ENCODE peak calls at places on chromosome 2, in ten cellular contexts. B is transverse colon, L is right lobe of liver, K is stomach, R is neural progenitor cell, G is OCI-LY7, F is pancreas, D is aorta, O is HCT116, P is thoracic aorta. T is an unnamed sample.

GRCh38 chr2:69243652-69244051 is 143.4 kb downstream of the GFPT1 start:
- DNase-seq in B (no peak), L (no peak), K (no peak), R (no peak), G (no peak), F (no peak), D (no peak), O (no peak), P (no peak), T (no peak)

GRCh38 chr2:45394216-45394615 is 216.9 kb downstream of the SRBD1 start:
- DNase-seq in B (no peak), L (no peak), K (no peak), R (no peak), G (no peak), F (no peak), D (no peak), O (no peak), P (no peak), T (no peak)

GRCh38 chr2:37364351-37364750 is 19.9 kb downstream of the QPCT start:
- DNase-seq in B (no peak), L (no peak), K (no peak), R (no peak), G (no peak), F (no peak), D (no peak), O (no peak), P (no peak), T (no peak)

GRCh38 chr2:174522553-174522952 is 35.7 kb upstream of the GPR155 start:
- DNase-seq in B (no peak), L (no peak), K (no peak), R (no peak), G (peak; percentile 14), F (no peak), D (no peak), O (no peak), P (no peak), T (peak; percentile 15)

GRCh38 chr2:8258406-8258805 is 423.4 kb upstream of the ID2 start:
- DNase-seq in B (no peak), L (no peak), K (no peak), R (no peak), G (no peak), F (no peak), D (no peak), O (no peak), P (no peak), T (no peak)

GRCh38 chr2:136356111-136357033 is 238.4 kb upstream of the CXCR4 start:
- DNase-seq in B (no peak), L (no peak), K (no peak), R (no peak), G (no peak), F (no peak), D (no peak), O (no peak), P (no peak), T (no peak)

GRCh38 chr2:109722026-109722425 is 72.1 kb upstream of the RGPD5 start:
- DNase-seq in B (no peak), L (peak; percentile 72), K (peak; percentile 74), R (no peak), G (no peak), F (peak; percentile 43), D (no peak), O (no peak), P (no peak), T (no peak)

GRCh38 chr2:143300531-143300930 is 171.3 kb downstream of the ARHGAP15 start:
- DNase-seq in B (no peak), L (no peak), K (no peak), R (no peak), G (no peak), F (no peak), D (no peak), O (no peak), P (no peak), T (no peak)

GRCh38 chr2:212364106-212364505 is 174.5 kb downstream of the ERBB4 start:
- DNase-seq in B (no peak), L (no peak), K (no peak), R (peak; percentile 25), G (no peak), F (no peak), D (no peak), O (no peak), P (no peak), T (no peak)

GRCh38 chr2:72112421-72112820 is 35.2 kb downstream of the CYP26B1 start:
- DNase-seq in B (no peak), L (no peak), K (no peak), R (no peak), G (no peak), F (no peak), D (no peak), O (no peak), P (no peak), T (no peak)

GRCh38 chr2:240624950-240625621 is at the start of gene GPR35:
- DNase-seq in B (peak; percentile 58), L (peak; percentile 47), K (peak; percentile 47), R (no peak), G (no peak), F (no peak), D (peak; percentile 80), O (no peak), P (no peak), T (peak; percentile 46)

GRCh38 chr2:66596229-66596628 is 161.3 kb downstream of the MEIS1 start:
- DNase-seq in B (no peak), L (no peak), K (no peak), R (peak; percentile 11), G (no peak), F (no peak), D (no peak), O (no peak), P (no peak), T (no peak)

GRCh38 chr2:10161961-10162441 is 39.5 kb downstream of the RRM2 start:
- DNase-seq in B (peak; percentile 30), L (no peak), K (no peak), R (no peak), G (no peak), F (no peak), D (no peak), O (no peak), P (no peak), T (peak; percentile 72)

GRCh38 chr2:240648155-240648649 is 22.9 kb downstream of the GPR35 start:
- DNase-seq in B (no peak), L (no peak), K (no peak), R (no peak), G (no peak), F (no peak), D (no peak), O (no peak), P (no peak), T (no peak)

DNA sequence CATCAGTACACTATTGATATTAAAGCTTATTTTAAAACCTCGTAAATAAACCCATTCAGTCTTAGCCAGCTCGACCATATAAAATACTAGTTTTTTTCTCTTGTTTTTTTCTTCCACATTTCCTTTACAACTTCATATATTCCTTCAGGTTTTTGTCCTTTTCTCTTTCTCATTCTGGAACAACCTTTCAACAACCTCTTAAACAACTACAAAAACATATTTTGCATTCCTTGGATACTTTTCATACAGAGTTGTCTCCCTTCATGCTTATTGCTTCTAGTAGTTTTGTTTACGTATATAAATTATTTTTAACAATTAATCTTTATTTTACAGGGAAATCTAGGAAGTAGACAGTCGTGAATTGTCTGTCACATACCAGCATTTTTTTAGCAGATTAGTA is 41.2 kb downstream of the COMMD1 start:
- DNase-seq in B (no peak), L (no peak), K (no peak), R (no peak), G (no peak), F (no peak), D (no peak), O (no peak), P (no peak), T (no peak)
- H3K4me3 ChIP-seq in B (no peak overlapping the region), L (no peak overlapping the region), K (no peak overlapping the region), R (no peak overlapping the region), G (no peak overlapping the region), F (no peak overlapping the region), D (no peak overlapping the region), O (no peak overlapping the region), P (no peak overlapping the region), T (no peak overlapping the region)

DNA sequence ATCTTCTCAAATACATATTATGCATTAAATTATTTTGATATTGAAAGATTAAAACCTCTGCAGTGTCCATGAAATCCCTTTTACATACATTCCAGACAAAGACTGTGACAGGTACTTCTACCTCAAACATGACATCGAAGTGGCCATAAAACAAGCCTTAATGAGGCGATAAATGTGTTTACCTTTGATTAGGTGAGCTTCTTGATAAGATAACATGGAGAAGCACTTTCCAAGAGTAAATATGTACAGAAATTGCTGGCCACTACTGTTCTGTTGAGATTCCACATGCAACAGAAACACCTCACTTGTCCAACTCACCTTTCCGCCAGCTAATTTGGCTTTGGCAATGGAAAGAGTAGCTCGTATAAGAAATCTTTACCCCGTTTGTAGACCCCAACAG is 55.2 kb downstream of the ZEB2 start:
- DNase-seq in B (no peak), L (no peak), K (no peak), R (no peak), G (no peak), F (no peak), D (no peak), O (no peak), P (no peak), T (peak; percentile 26)
- H3K27ac ChIP-seq in B (no peak overlapping the region), L (no peak overlapping the region), K (no peak overlapping the region), R (no peak overlapping the region), G (no peak overlapping the region), F (no peak overlapping the region), D (no peak overlapping the region), O (no peak overlapping the region), P (no peak overlapping the region), T (no peak overlapping the region)

GRCh38 chr2:101720732-101721131 is 23.2 kb downstream of the MAP4K4 start:
- DNase-seq in B (no peak), L (no peak), K (no peak), R (no peak), G (no peak), F (no peak), D (no peak), O (no peak), P (no peak), T (no peak)
- H3K4me1 ChIP-seq in B (no peaks in the 10 kb centered on the region), L (no peaks in the 10 kb centered on the region), K (peaks cover 20% of the 10 kb centered on the region), R (peaks cover 5% of the 10 kb centered on the region), G (peaks cover 92% of the 10 kb centered on the region), F (no peaks in the 10 kb centered on the region), D (peaks cover 7% of the 10 kb centered on the region), O (peaks cover 26% of the 10 kb centered on the region), P (peaks cover 41% of the 10 kb centered on the region), T (no peaks in the 10 kb centered on the region)

GRCh38 chr2:5696351-5696740 is 4.2 kb downstream of the SOX11 start:
- DNase-seq in B (no peak), L (no peak), K (no peak), R (peak; percentile 60), G (peak; percentile 86), F (no peak), D (no peak), O (no peak), P (no peak), T (no peak)

GRCh38 chr2:5698171-5698570 is 6.0 kb downstream of the SOX11 start:
- DNase-seq in B (no peak), L (no peak), K (no peak), R (no peak), G (peak; percentile 54), F (no peak), D (no peak), O (no peak), P (no peak), T (no peak)

GRCh38 chr2:5695641-5696350 is 3.6 kb downstream of the SOX11 start:
- DNase-seq in B (no peak), L (no peak), K (no peak), R (peak; percentile 65), G (peak; percentile 91), F (no peak), D (no peak), O (no peak), P (no peak), T (no peak)

GRCh38 chr2:5697554-5697953 is 5.4 kb downstream of the SOX11 start:
- DNase-seq in B (no peak), L (no peak), K (no peak), R (peak; percentile 35), G (peak; percentile 72), F (no peak), D (no peak), O (no peak), P (no peak), T (no peak)

GRCh38 chr2:5696741-5697521 is 4.7 kb downstream of the SOX11 start:
- DNase-seq in B (no peak), L (no peak), K (no peak), R (peak; percentile 80), G (peak; percentile 85), F (no peak), D (no peak), O (no peak), P (no peak), T (no peak)
- H3K4me3 ChIP-seq in B (no peak overlapping the region), L (peak overlapping the region; percentile 2), K (peak overlapping the region; percentile 55), R (peak overlapping the region; percentile 96), G (peak overlapping the region; percentile 74), F (peak overlapping the region; percentile 29), D (peak overlapping the region; percentile 33), O (no peak overlapping the region), P (peak overlapping the region; percentile 42), T (peak overlapping the region; percentile 16)

T was measured in small intestine.